ENCODE peak calls at places on chromosome 19, in seven cellular contexts. O, R, B, N, A, E and X are unnamed samples.

GRCh38 chr19:48480476-48481190 is 11.5 kb downstream of the CYTH2 start:
- DNase-seq in O (no peak), E (no peak), A (no peak), N (no peak), B (no peak), R (no peak), X (peak; percentile 71)

GRCh38 chr19:10104665-10105221 is 1.4 kb upstream of the PPAN start:
- DNase-seq in E (no peak), N (no peak), B (no peak), A (peak; percentile 100), O (peak; percentile 66), R (no peak), X (no peak)

GRCh38 chr19:34171539-34171876 is 796 bp upstream of the LSM14A start:
- DNase-seq in N (no peak), E (no peak), B (no peak), R (no peak), A (peak; percentile 51), O (peak; percentile 54), X (no peak)

GRCh38 chr19:54420383-54421168 is 5.3 kb downstream of the TTYH1 start:
- DNase-seq in R (no peak), E (peak; percentile 97), O (peak; percentile 30), N (no peak), A (no peak), B (no peak), X (peak; percentile 94)

GRCh38 chr19:48249502-48250014 is 6.2 kb downstream of the CARD8 start:
- DNase-seq in E (no peak), A (peak; percentile 78), N (no peak), B (no peak), O (no peak), R (no peak), X (no peak)

GRCh38 chr19:58252102-58252685 is 23.5 kb downstream of the ZNF544 start:
- DNase-seq in O (no peak), A (no peak), E (no peak), R (no peak), N (no peak), B (no peak), X (peak; percentile 58)

GRCh38 chr19:49210108-49210900 is 52.7 kb downstream of the TRPM4 start:
- DNase-seq in R (no peak), B (peak; percentile 69), O (peak; percentile 93), E (no peak), A (no peak), N (no peak), X (peak; percentile 98)

GRCh38 chr19:43700368-43701015 is 15.4 kb upstream of the IRGC start:
- DNase-seq in O (no peak), R (no peak), B (no peak), N (no peak), E (no peak), A (no peak), X (no peak)

GRCh38 chr19:3868770-3869456 is at the start of gene ZFR2:
- DNase-seq in O (peak; percentile 53), A (no peak), N (no peak), E (no peak), B (peak; percentile 86), R (peak; percentile 36), X (peak; percentile 87)

GRCh38 chr19:12913871-12914690 is 5.0 kb downstream of the SYCE2 start:
- DNase-seq in O (no peak), B (no peak), R (no peak), A (no peak), N (no peak), E (peak; percentile 49), X (no peak)

GRCh38 chr19:27738569-27739193 is 1474.3 kb downstream of the UQCRFS1 start:
- DNase-seq in B (no peak), A (no peak), N (no peak), E (no peak), R (no peak), O (no peak), X (no peak)

GRCh38 chr19:35476149-35476548 is 14.1 kb downstream of the KRTDAP start:
- DNase-seq in R (peak; percentile 16), A (no peak), B (no peak), O (peak; percentile 49), E (no peak), N (no peak), X (peak; percentile 90)

GRCh38 chr19:7293795-7294570 is at the start of gene INSR:
- DNase-seq in N (no peak), B (peak; percentile 99), R (peak; percentile 75), A (peak; percentile 54), E (peak; percentile 83), O (peak; percentile 94), X (peak; percentile 93)

GRCh38 chr19:6060600-6061391 is 49.5 kb downstream of the RFX2 start:
- DNase-seq in R (no peak), A (no peak), O (peak; percentile 94), B (peak; percentile 78), E (no peak), N (no peak), X (no peak)

GRCh38 chr19:5335101-5335500 is 5.5 kb downstream of the PTPRS start:
- DNase-seq in A (no peak), O (no peak), R (no peak), N (no peak), B (no peak), E (no peak), X (no peak)

GRCh38 chr19:49665301-49666119 is at the start of the genes BCL2L12 and IRF3:
- DNase-seq in E (peak; percentile 92), R (peak; percentile 88), B (peak; percentile 95), N (no peak), A (peak; percentile 84), O (peak; percentile 96), X (peak; percentile 98)

DNA sequence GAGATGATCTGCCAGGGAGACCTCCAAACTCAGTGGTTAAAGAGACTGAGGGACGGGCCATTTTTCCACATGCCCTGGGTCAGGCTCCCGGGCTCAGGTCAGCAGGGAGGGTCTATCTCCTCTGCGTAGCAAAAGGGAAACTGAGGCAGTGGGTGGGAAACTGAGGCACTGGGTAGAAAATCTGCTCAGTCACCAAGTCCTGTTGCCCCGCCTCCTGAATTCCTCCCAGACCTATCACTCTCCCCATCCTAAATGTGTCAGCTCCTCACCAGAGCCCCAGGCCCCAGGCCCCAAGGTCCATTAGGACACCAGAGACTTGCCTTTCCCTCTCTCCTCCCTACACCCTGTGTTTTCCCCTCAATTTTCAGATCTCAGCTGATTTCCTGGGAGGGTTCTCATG is 2.4 kb downstream of the CD320 start:
- DNase-seq in A (no peak), R (no peak), E (no peak), O (peak; percentile 2), N (no peak), B (no peak), X (no peak)
- TF ChIP-seq REST in A (no peak), R (no peak), E (no peak), O (no peak), N (no peak), B (no peak), X (no peak)

GRCh38 chr19:41616785-41617621 is 9.9 kb downstream of the CEACAM4 start:
- DNase-seq in B (no peak), O (no peak), N (no peak), E (peak; percentile 9), R (no peak), A (no peak), X (peak; percentile 81)

GRCh38 chr19:41617941-41618730 is 8.7 kb downstream of the CEACAM4 start:
- DNase-seq in E (no peak), R (no peak), B (no peak), O (no peak), N (no peak), A (no peak), X (no peak)

GRCh38 chr19:41619018-41619571 is 7.8 kb downstream of the CEACAM4 start:
- DNase-seq in N (no peak), B (no peak), A (no peak), R (no peak), O (no peak), E (no peak), X (no peak)

GRCh38 chr19:41612483-41612882 is 14.4 kb downstream of the CEACAM4 start:
- DNase-seq in N (no peak), R (no peak), O (no peak), E (no peak), A (no peak), B (no peak), X (no peak)

DNA sequence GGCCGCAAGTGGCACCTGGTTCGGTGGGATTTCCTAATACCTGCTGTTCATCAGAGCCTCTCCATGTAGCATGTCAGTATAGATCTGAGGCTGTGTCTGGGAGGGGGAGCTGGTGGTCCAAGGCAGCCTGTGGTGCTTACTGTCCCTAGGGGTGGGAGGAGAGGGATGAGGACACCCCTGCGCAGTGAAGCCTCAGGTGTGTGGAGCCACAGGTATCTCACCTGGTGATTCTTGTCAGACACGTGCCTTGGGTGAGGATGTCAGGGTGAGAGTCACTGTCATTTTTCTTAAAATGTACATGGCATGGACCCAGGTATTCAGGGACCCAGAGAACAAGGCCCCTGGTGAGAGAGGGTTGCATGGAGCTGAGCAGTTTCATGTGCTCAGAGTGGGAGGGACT is 11.7 kb downstream of the CEACAM4 start:
- DNase-seq in O (no peak), N (no peak), A (no peak), E (no peak), B (no peak), R (no peak), X (no peak)
- H3K27me3 ChIP-seq in O (no peaks in the 10 kb centered on the region), N (no peaks in the 10 kb centered on the region), A (no peaks in the 10 kb centered on the region), E (no peaks in the 10 kb centered on the region), B (no peaks in the 10 kb centered on the region), R (peaks cover 37% of the 10 kb centered on the region), X (peaks cover 6% of the 10 kb centered on the region)

GRCh38 chr19:39814595-39814994 is 19.4 kb downstream of the DYRK1B start:
- DNase-seq in O (no peak), R (no peak), A (no peak), E (no peak), B (no peak), N (no peak), X (no peak)
- H3K4me1 ChIP-seq in O (no peaks in the 10 kb centered on the region), R (no peaks in the 10 kb centered on the region), A (peaks cover 32% of the 10 kb centered on the region), E (no peaks in the 10 kb centered on the region), B (no peaks in the 10 kb centered on the region), N (no peaks in the 10 kb centered on the region), X (no peaks in the 10 kb centered on the region)

DNA sequence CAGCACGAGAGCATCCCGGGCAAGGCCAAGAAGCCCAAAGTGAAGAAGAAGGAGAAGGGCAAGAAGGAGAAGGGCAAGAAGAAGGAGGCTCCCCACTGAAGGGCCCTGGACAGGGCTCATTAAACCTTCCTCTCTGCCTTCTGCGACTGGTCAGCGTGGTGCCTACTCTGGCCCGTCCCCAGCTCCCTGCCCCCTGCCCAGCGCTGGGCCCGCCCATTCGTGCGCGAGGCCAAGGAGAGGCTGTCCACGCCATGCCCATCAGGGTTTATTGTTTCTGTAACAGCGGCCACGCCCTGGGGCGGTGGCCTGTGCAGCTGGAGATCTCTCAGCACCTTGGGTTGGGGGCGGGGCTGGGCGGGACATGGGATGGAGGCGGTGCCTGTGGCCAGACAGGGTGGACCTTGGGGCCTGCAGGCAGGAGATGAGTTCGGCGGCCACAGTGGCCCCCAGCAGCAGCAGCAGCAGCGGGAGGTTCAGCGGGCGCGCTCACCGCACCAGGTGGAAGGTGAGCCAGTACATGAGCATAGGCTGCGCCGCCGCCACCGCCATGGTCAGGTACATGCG is 897 bp downstream of the C19orf33 start:
- DNase-seq in N (peak; percentile 90), O (peak; percentile 96), A (no peak), E (peak; percentile 76), R (peak; percentile 96), B (peak; percentile 58), X (peak; percentile 98)
- TF ChIP-seq REST in N (no peak), O (peak; percentile 9), A (no peak), E (no peak), R (no peak), B (no peak), X (no peak)